ENCODE peak calls at places on chromosomes 4 and X, in five cellular contexts. C is memory B cell; O is HCT116; G is GM19239; V is activated naive CD8-positive, alpha-beta T cell treated with anti-CD3 and anti-CD28 coated beads, Interleukin-2, amount 50 U/mL, for 16 hours. Q is an unnamed sample.

GRCh38 chr4:31575504-31575903 is 855.3 kb downstream of the PCDH7 start:
- DNase-seq in C (no peak), O (no peak), G (no peak), V (no peak), Q (no peak)

GRCh38 chrX:20595928-20596550 is 329.3 kb upstream of the RPS6KA3 start:
- DNase-seq in C (no peak), O (no peak), G (no peak), V (no peak), Q (no peak)

GRCh38 chr4:6523251-6523650 is 50.8 kb upstream of the PPP2R2C start:
- DNase-seq in C (no peak), O (no peak), G (no peak), V (no peak), Q (no peak)

GRCh38 chrX:96710031-96710430 is 25.4 kb downstream of the DIAPH2 start:
- DNase-seq in C (no peak), O (no peak), G (no peak), V (no peak), Q (no peak)

GRCh38 chr4:15702941-15703403 is at the start of gene BST1:
- DNase-seq in C (peak; percentile 49), O (no peak), G (peak; percentile 29), V (peak; percentile 8), Q (peak; percentile 10)

GRCh38 chrX:65392284-65392683 is 142.3 kb downstream of the LAS1L start:
- DNase-seq in C (no peak), O (no peak), G (no peak), V (no peak), Q (no peak)

GRCh38 chr4:150255610-150256580 is 177.7 kb downstream of the DCLK2 start:
- DNase-seq in C (no peak), O (no peak), G (no peak), V (no peak), Q (no peak)

GRCh38 chrX:131262738-131263679 is 26.1 kb downstream of the IGSF1 start:
- DNase-seq in C (no peak), O (peak; percentile 16), G (no peak), V (no peak), Q (no peak)

GRCh38 chrX:136028383-136028984 is 43.2 kb downstream of the SLC9A6 start:
- DNase-seq in C (peak; percentile 27), O (peak; percentile 21), G (no peak), V (no peak), Q (no peak)

GRCh38 chrX:3549442-3549875 is 164.0 kb downstream of the PRKX start:
- DNase-seq in C (no peak), O (no peak), G (no peak), V (no peak), Q (no peak)

GRCh38 chrX:134512566-134512965 is 52.6 kb downstream of the HPRT1 start:
- DNase-seq in C (no peak), O (peak; percentile 34), G (no peak), V (no peak), Q (no peak)

GRCh38 chr4:107519057-107519456 is 201.0 kb downstream of the PAPSS1 start:
- DNase-seq in C (no peak), O (peak; percentile 19), G (no peak), V (no peak), Q (no peak)